ENCODE peak calls at places on chromosome 10, in four cellular contexts. B is GM23338, V is HCT116, T is stomach. U is an unnamed sample.

GRCh38 chr10:127267442-127267841 is 71.1 kb upstream of the INSYN2A start:
- DNase-seq in B (no peak), V (no peak), T (no peak), U (no peak)

GRCh38 chr10:114100848-114101741 is 57.4 kb downstream of the ADRB1 start:
- DNase-seq in B (peak), V (no peak), T (no peak), U (no peak)

GRCh38 chr10:3689871-3690510 is 95.0 kb downstream of the KLF6 start:
- DNase-seq in B (no peak), V (no peak), T (no peak), U (no peak)

GRCh38 chr10:130778166-130778545 is 533.4 kb downstream of the TCERG1L start:
- DNase-seq in B (no peak), V (no peak), T (no peak), U (no peak)

GRCh38 chr10:6399241-6399701 is 180.8 kb downstream of the PRKCQ start:
- DNase-seq in B (no peak), V (no peak), T (no peak), U (no peak)

GRCh38 chr10:77332256-77332655 is 305.4 kb downstream of the KCNMA1 start:
- DNase-seq in B (no peak), V (no peak), T (no peak), U (no peak)

GRCh38 chr10:100101526-100102076 is 19.9 kb upstream of the CPN1 start:
- DNase-seq in B (no peak), V (no peak), T (no peak), U (peak)

GRCh38 chr10:71998840-71999194 is 34.6 kb downstream of the CHST3 start:
- DNase-seq in B (no peak), V (no peak), T (peak), U (peak)

GRCh38 chr10:53487019-53487983 is 714.7 kb upstream of the MBL2 start:
- DNase-seq in B (no peak), V (no peak), T (no peak), U (no peak)

GRCh38 chr10:130509881-130510689 is 373.9 kb downstream of the GLRX3 start:
- DNase-seq in B (no peak), V (no peak), T (no peak), U (no peak)

GRCh38 chr10:89201345-89202032 is 5.6 kb downstream of the CH25H start:
- DNase-seq in B (no peak), V (no peak), T (no peak), U (no peak)

GRCh38 chr10:31146496-31147219 is 115.0 kb upstream of the ZNF438 start:
- DNase-seq in B (peak), V (peak), T (no peak), U (no peak)

GRCh38 chr10:86099542-86100334 is 266.9 kb downstream of the GRID1 start:
- DNase-seq in B (no peak), V (no peak), T (no peak), U (no peak)

GRCh38 chr10:129970404-129971364 is 6.6 kb upstream of the EBF3 start:
- DNase-seq in B (no peak), V (no peak), T (no peak), U (no peak)

GRCh38 chr10:6144609-6145413 is 56.0 kb downstream of the RBM17 start:
- DNase-seq in B (peak), V (peak), T (peak), U (peak)

GRCh38 chr10:124605856-124606812 is 138.0 kb downstream of the FAM53B start:
- DNase-seq in B (no peak), V (no peak), T (no peak), U (no peak)

GRCh38 chr10:110524864-110525242 is 27.1 kb downstream of the DUSP5 start:
- DNase-seq in B (no peak), V (no peak), T (no peak), U (no peak)

GRCh38 chr10:121772890-121773289 is 154.9 kb downstream of the ATE1 start:
- DNase-seq in B (peak), V (no peak), T (no peak), U (no peak)

GRCh38 chr10:12444981-12445700 is 95.8 kb downstream of the CAMK1D start:
- DNase-seq in B (peak), V (no peak), T (no peak), U (peak)

GRCh38 chr10:76736392-76736791 is 901.2 kb downstream of the KCNMA1 start:
- DNase-seq in B (no peak), V (no peak), T (no peak), U (no peak)

DNA sequence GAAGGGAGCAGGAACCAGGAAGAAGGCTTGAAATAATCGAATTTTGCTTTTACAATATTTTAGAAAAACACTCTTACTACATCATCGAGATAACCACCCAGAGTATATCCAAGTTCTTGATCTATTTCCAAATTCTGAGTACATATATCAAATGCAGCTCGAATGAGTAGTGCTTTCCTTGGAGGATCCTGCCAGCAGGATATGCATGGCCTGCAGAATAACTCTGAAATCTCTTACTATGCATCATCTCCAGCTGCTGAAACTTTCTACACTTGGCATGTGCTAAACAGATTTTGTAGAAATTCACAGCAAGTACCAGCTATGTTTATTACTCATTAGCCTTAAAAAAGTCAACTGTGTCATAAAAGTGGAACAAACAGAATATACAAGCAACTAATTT is 44.0 kb upstream of the ANK3 start:
- DNase-seq in B (no peak), V (no peak), T (no peak), U (no peak)
- TF ChIP-seq POLR2AphosphoS5 in B (no peak), V (no peak), T (no peak), U (no peak)

GRCh38 chr10:2620827-2621521 is 446.4 kb upstream of the PFKP start:
- DNase-seq in B (peak), V (no peak), T (no peak), U (no peak)

GRCh38 chr10:2619927-2620326 is 447.4 kb upstream of the PFKP start:
- DNase-seq in B (no peak), V (no peak), T (no peak), U (no peak)

GRCh38 chr10:2623675-2624274 is 443.6 kb upstream of the PFKP start:
- DNase-seq in B (no peak), V (no peak), T (no peak), U (no peak)

GRCh38 chr10:2625094-2625493 is 442.3 kb upstream of the PFKP start:
- DNase-seq in B (no peak), V (no peak), T (no peak), U (no peak)

DNA sequence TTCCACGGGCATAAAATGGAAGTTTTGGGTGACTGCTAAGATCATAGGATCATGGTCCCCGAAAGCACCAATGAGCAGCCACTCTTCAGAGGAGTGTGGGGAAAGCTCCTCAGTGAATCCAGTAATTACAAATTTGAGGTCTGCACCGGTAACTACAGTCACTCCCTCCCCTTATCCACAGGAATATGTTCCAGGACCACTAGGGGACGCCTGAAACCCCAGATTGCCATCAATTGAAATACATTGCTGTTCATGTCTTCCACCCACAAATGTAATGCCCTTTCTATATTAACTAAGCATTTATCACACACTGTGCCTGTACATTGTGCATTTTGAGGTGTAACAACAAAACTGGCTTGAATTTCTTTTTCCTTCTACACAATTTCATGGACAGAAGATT is 447.9 kb upstream of the PFKP start:
- DNase-seq in B (peak), V (no peak), T (no peak), U (no peak)
- TF ChIP-seq CTCF in B (peak), V (no peak), T (no peak), U (no peak)

GRCh38 chr10:103966671-103967432 is at the start of gene SLK:
- DNase-seq in B (peak), V (peak), T (peak), U (peak)
- TF ChIP-seq POLR2AphosphoS5 in B (peak), V (peak), T (peak), U (peak)

GRCh38 chr10:123537188-123537961 is 128.8 kb upstream of the GPR26 start:
- DNase-seq in B (no peak), V (no peak), T (no peak), U (no peak)
- TF ChIP-seq CTCF in B (no peak), V (no peak), T (no peak), U (no peak)

GRCh38 chr10:79272353-79272752 is 74.9 kb upstream of the PPIF start:
- DNase-seq in B (no peak), V (no peak), T (no peak), U (no peak)

GRCh38 chr10:79275431-79275851 is 71.8 kb upstream of the PPIF start:
- DNase-seq in B (no peak), V (no peak), T (peak), U (no peak)

GRCh38 chr10:79275105-79275430 is 72.2 kb upstream of the PPIF start:
- DNase-seq in B (no peak), V (no peak), T (no peak), U (no peak)

GRCh38 chr10:79273603-79274002 is 73.7 kb upstream of the PPIF start:
- DNase-seq in B (no peak), V (no peak), T (no peak), U (no peak)

DNA sequence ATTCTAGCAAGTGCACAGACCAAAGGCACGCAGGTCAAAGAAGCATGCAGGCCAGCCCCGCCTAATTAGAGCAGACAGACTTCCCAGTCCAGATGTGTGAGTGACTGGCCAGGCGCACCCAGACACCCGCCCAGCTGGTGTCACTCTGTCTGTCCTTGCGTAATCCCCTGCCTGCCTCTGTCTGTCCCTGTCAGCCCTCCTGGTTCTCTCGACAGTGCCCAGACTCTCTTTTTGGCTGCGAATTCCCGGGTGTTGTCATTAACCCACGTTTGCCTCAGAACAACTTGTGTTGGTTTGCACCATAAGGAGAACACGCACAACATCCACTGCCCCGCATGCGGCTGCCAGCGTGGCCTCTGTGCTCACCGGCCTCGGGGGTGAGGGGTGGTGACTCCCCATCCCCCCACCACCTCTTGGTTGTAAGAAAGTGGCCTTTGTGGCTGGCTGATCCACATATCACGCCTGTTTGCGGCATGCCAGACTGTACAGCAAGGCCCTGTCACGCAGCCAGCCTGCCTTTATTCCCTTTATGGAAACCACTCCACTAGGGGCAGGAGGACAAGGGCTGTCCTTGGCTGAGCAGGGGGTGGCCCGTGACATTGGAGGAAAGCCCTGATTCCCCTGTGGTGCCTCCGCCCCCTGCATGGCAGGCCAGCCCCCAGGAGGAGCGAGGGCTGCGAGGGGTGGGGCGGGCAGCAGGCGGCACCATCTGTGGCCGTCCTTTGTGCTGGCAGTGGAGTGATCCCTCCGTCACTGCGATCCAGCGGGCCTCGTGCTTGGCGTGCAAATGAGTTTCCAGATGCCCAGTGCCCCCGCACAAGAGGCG is 72.8 kb upstream of the PPIF start:
- DNase-seq in B (no peak), V (no peak), T (peak), U (peak)
- TF ChIP-seq POLR2AphosphoS5 in B (no peak), V (no peak), T (peak), U (peak)

GRCh38 chr10:32377458-32378370 is 30.8 kb upstream of the EPC1 start:
- DNase-seq in B (no peak), V (peak), T (no peak), U (peak)
- TF ChIP-seq CTCF in B (peak), V (peak), T (no peak), U (peak)

U was measured in transverse colon.